ENCODE peak calls at places on chromosomes 16 and 17, in five cellular contexts. N, H, E, X and U are unnamed samples.

GRCh38 chr16:49560018-49560830 is 186.6 kb downstream of the C16orf78 start:
- DNase-seq in N (peak; percentile 32), H (no peak), E (no peak), X (no peak), U (no peak)

GRCh38 chr17:1058423-1059130 is 61.6 kb downstream of the TIMM22 start:
- DNase-seq in N (no peak), H (peak; percentile 61), E (no peak), X (peak; percentile 51), U (peak; percentile 63)

GRCh38 chr16:66923247-66923851 is 2.0 kb downstream of the RRAD start:
- DNase-seq in N (peak; percentile 27), H (peak; percentile 50), E (no peak), X (no peak), U (peak; percentile 81)

GRCh38 chr17:81966343-81967243 is 5.6 kb upstream of the NOTUM start:
- DNase-seq in N (peak; percentile 28), H (peak; percentile 56), E (no peak), X (no peak), U (peak; percentile 80)

GRCh38 chr17:80430446-80431245 is 15.7 kb downstream of the ENDOV start:
- DNase-seq in N (no peak), H (no peak), E (no peak), X (no peak), U (no peak)

GRCh38 chr16:87657621-87658192 is 55.4 kb downstream of the JPH3 start:
- DNase-seq in N (no peak), H (peak; percentile 64), E (no peak), X (peak; percentile 79), U (no peak)

GRCh38 chr16:25034916-25035315 is 19.7 kb upstream of the ARHGAP17 start:
- DNase-seq in N (no peak), H (no peak), E (no peak), X (no peak), U (no peak)

GRCh38 chr17:68698761-68699160 is 97.6 kb upstream of the FAM20A start:
- DNase-seq in N (peak; percentile 45), H (peak; percentile 30), E (no peak), X (no peak), U (no peak)

GRCh38 chr17:62856594-62856993 is 48.5 kb upstream of the MARCHF10 start:
- DNase-seq in N (no peak), H (no peak), E (no peak), X (no peak), U (no peak)

GRCh38 chr17:63911657-63912100 is 621 bp upstream of the CSHL1 start:
- DNase-seq in N (peak; percentile 34), H (peak; percentile 37), E (no peak), X (peak; percentile 16), U (no peak)

GRCh38 chr17:81494984-81495383 is 17.6 kb downstream of the ACTG1 start:
- DNase-seq in N (no peak), H (no peak), E (no peak), X (no peak), U (no peak)

GRCh38 chr16:13021996-13022395 is 120.6 kb downstream of the SHISA9 start:
- DNase-seq in N (no peak), H (no peak), E (no peak), X (no peak), U (no peak)

GRCh38 chr17:35809855-35810461 is 674 bp downstream of the TAF15 start:
- DNase-seq in N (no peak), H (no peak), E (no peak), X (no peak), U (no peak)

GRCh38 chr17:45381001-45381400 is 51.7 kb downstream of the ARHGAP27 start:
- DNase-seq in N (no peak), H (no peak), E (no peak), X (no peak), U (no peak)

GRCh38 chr16:72848759-72849664 is 198.9 kb downstream of the ZFHX3 start:
- DNase-seq in N (peak; percentile 90), H (no peak), E (peak; percentile 95), X (peak; percentile 56), U (peak; percentile 97)

GRCh38 chr17:66789093-66789492 is 45.8 kb upstream of the CACNG5 start:
- DNase-seq in N (peak; percentile 18), H (no peak), E (no peak), X (no peak), U (no peak)

GRCh38 chr16:89917773-89918452 is 749 bp upstream of the MC1R start:
- DNase-seq in N (peak; percentile 55), H (peak; percentile 96), E (no peak), X (peak; percentile 96), U (peak; percentile 85)
- TF ChIP-seq POLR2A in N (no peak), H (peak; percentile 51), E (no peak), X (no peak), U (no peak)

GRCh38 chr17:5500247-5500803 is 14.0 kb downstream of the MIS12 start:
- DNase-seq in N (no peak), H (no peak), E (no peak), X (no peak), U (no peak)
- H3K4me3 ChIP-seq in N (no peak overlapping the region), H (no peak overlapping the region), E (peak overlapping the region; percentile 49), X (no peak overlapping the region), U (peak overlapping the region; percentile 64)

GRCh38 chr16:80038566-80038965 is 438.0 kb upstream of the MAF start:
- DNase-seq in N (no peak), H (no peak), E (no peak), X (no peak), U (no peak)
- TF ChIP-seq POLR2A in N (no peak), H (no peak), E (no peak), X (no peak), U (no peak)

GRCh38 chr16:85865-86264 is 7.8 kb downstream of the MPG start:
- DNase-seq in N (no peak), H (no peak), E (no peak), X (no peak), U (no peak)

GRCh38 chr16:84718-85452 is 6.9 kb downstream of the MPG start:
- DNase-seq in N (peak; percentile 43), H (peak; percentile 96), E (no peak), X (no peak), U (peak; percentile 61)

GRCh38 chr16:85453-85782 is 7.4 kb downstream of the MPG start:
- DNase-seq in N (no peak), H (no peak), E (no peak), X (no peak), U (no peak)

GRCh38 chr16:83060-83603 is 5.1 kb downstream of the MPG start:
- DNase-seq in N (no peak), H (no peak), E (no peak), X (no peak), U (no peak)

GRCh38 chr16:83781-84615 is 6.0 kb downstream of the MPG start:
- DNase-seq in N (no peak), H (peak; percentile 80), E (no peak), X (no peak), U (no peak)
- H3K4me3 ChIP-seq in N (no peak overlapping the region), H (no peak overlapping the region), E (no peak overlapping the region), X (no peak overlapping the region), U (no peak overlapping the region)

DNA sequence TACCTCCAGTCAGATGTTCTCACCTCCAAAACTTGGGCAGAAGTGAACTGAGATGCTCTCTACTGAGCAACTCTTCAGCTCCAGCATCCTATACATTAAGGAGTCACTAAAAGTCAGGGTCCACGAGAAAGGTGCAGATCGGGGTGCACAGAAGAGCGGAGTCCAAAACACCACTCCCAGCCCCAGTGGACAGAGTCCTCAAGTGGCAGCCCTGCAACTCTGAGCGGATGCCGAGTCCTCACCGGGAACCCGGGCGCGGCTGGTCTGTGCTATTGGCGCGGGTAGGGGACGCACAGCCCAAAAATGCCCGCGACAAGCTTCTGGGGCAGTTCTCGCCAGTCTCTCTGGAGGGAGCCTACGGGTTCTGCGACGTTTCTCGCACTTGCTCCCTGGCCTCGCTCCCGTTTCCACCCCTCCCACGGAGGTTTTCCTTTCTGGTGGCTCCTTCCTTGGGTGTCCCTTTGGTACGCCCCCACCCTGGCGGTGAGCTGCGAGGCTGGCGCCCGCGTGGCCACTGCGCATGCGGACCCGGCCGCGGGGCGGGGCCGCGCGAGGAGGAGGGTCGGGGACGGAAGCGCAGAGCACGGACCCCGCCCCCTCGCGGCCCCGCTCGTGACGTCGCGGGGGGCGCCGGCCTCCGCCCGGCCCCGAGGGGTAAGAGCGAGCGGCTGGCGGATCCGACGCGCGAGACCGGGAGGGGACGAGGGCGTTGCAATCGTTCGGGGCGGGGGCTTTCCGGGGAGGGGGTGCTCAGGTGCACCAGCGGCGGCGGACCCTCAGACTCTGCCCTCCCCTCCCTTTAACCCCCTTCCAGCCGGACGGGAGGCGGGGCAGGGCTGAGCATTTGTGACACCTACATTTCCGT is at the start of gene TMEM219:
- DNase-seq in N (peak; percentile 91), H (peak; percentile 88), E (peak; percentile 84), X (peak; percentile 56), U (peak; percentile 93)
- TF ChIP-seq POLR2A in N (peak; percentile 62), H (peak; percentile 80), E (peak; percentile 14), X (no peak), U (peak; percentile 61)